ENCODE peak calls at places on chromosomes 16 and 17, in eight cellular contexts. Z is SK-N-SH, Y is neural progenitor cell, W is HCT116, B is GM23338, U is PC-3, D is MM.1S, I is OCI-LY7. M is an unnamed sample.

GRCh38 chr17:44602970-44603369 is 45.7 kb downstream of the FZD2 start:
- DNase-seq in Z (no peak), Y (no peak), W (no peak), B (no peak), U (no peak), D (no peak), I (no peak), M (no peak)

GRCh38 chr17:72517413-72518237 is 396.8 kb downstream of the SOX9 start:
- DNase-seq in Z (no peak), Y (no peak), W (no peak), B (no peak), U (no peak), D (no peak), I (no peak), M (no peak)

GRCh38 chr17:59812139-59812538 is 80.6 kb downstream of the TUBD1 start:
- DNase-seq in Z (no peak), Y (no peak), W (no peak), B (no peak), U (no peak), D (no peak), I (no peak), M (no peak)

GRCh38 chr17:74542727-74543383 is 3.1 kb downstream of the CD300C start:
- DNase-seq in Z (no peak), Y (no peak), W (no peak), B (no peak), U (no peak), D (no peak), I (no peak), M (no peak)

GRCh38 chr16:23691483-23692189 is 12.9 kb downstream of the PLK1 start:
- DNase-seq in Z (no peak), Y (no peak), W (no peak), B (peak), U (peak), D (no peak), I (no peak), M (no peak)

GRCh38 chr17:39775075-39775474 is 37.3 kb downstream of the GRB7 start:
- DNase-seq in Z (no peak), Y (no peak), W (no peak), B (no peak), U (no peak), D (peak), I (peak), M (no peak)

GRCh38 chr17:14152726-14153125 is 83.4 kb downstream of the COX10 start:
- DNase-seq in Z (no peak), Y (no peak), W (no peak), B (no peak), U (no peak), D (no peak), I (no peak), M (no peak)

GRCh38 chr17:16418684-16419066 is 3.3 kb downstream of the TRPV2 start:
- DNase-seq in Z (no peak), Y (no peak), W (no peak), B (no peak), U (no peak), D (no peak), I (no peak), M (peak)

GRCh38 chr16:31458073-31458834 is 1.0 kb upstream of the ARMC5 start:
- DNase-seq in Z (peak), Y (peak), W (no peak), B (peak), U (no peak), D (peak), I (peak), M (peak)

GRCh38 chr16:11240636-11241473 is 15.1 kb downstream of the SOCS1 start:
- DNase-seq in Z (no peak), Y (no peak), W (no peak), B (peak), U (no peak), D (peak), I (no peak), M (no peak)

GRCh38 chr16:84940670-84941551 is 70.4 kb downstream of the ZDHHC7 start:
- DNase-seq in Z (peak), Y (no peak), W (no peak), B (no peak), U (no peak), D (no peak), I (no peak), M (peak)

GRCh38 chr16:68873635-68874471 is 30.5 kb downstream of the TANGO6 start:
- DNase-seq in Z (no peak), Y (peak), W (no peak), B (no peak), U (no peak), D (no peak), I (no peak), M (peak)

GRCh38 chr16:10405386-10405939 is 19.6 kb downstream of the ATF7IP2 start:
- DNase-seq in Z (no peak), Y (no peak), W (no peak), B (no peak), U (no peak), D (no peak), I (no peak), M (no peak)

GRCh38 chr17:33949100-33949499 is 306.0 kb upstream of the CCL2 start:
- DNase-seq in Z (peak), Y (peak), W (no peak), B (peak), U (no peak), D (no peak), I (no peak), M (peak)

GRCh38 chr17:28347261-28347891 is 10.0 kb downstream of the POLDIP2 start:
- DNase-seq in Z (no peak), Y (no peak), W (no peak), B (no peak), U (peak), D (no peak), I (no peak), M (no peak)

GRCh38 chr16:75550211-75550662 is 5.8 kb downstream of the TMEM231 start:
- DNase-seq in Z (no peak), Y (peak), W (no peak), B (peak), U (peak), D (peak), I (peak), M (peak)

GRCh38 chr17:31095239-31096105 is 695 bp downstream of the NF1 start:
- DNase-seq in Z (peak), Y (peak), W (no peak), B (peak), U (peak), D (no peak), I (peak), M (peak)

GRCh38 chr17:79041723-79042420 is 17.9 kb downstream of the C1QTNF1 start:
- DNase-seq in Z (no peak), Y (no peak), W (no peak), B (no peak), U (peak), D (no peak), I (no peak), M (no peak)

GRCh38 chr17:74815671-74816370 is 39.7 kb upstream of the NAT9 start:
- DNase-seq in Z (no peak), Y (peak), W (no peak), B (peak), U (no peak), D (no peak), I (peak), M (no peak)

GRCh38 chr17:2406903-2407790 is 6.3 kb upstream of the MNT start:
- DNase-seq in Z (no peak), Y (no peak), W (peak), B (no peak), U (peak), D (no peak), I (no peak), M (peak)

GRCh38 chr16:66935319-66936011 is at the start of gene CES2:
- DNase-seq in Z (peak), Y (no peak), W (no peak), B (peak), U (peak), D (no peak), I (no peak), M (peak)

GRCh38 chr16:66476328-66477027 is 49.4 kb downstream of the BEAN1 start:
- DNase-seq in Z (peak), Y (no peak), W (no peak), B (peak), U (no peak), D (peak), I (peak), M (no peak)

GRCh38 chr17:63519972-63520882 is 2.9 kb upstream of the KCNH6 start:
- DNase-seq in Z (no peak), Y (no peak), W (no peak), B (peak), U (peak), D (no peak), I (no peak), M (peak)

GRCh38 chr17:17090642-17091103 is 48.4 kb downstream of the MPRIP start:
- DNase-seq in Z (no peak), Y (no peak), W (no peak), B (no peak), U (peak), D (no peak), I (no peak), M (no peak)

GRCh38 chr16:58021661-58022551 is 3.6 kb upstream of the MMP15 start:
- DNase-seq in Z (peak), Y (no peak), W (no peak), B (no peak), U (peak), D (no peak), I (no peak), M (no peak)

GRCh38 chr17:45290269-45290765 is 26.5 kb downstream of the MAP3K14 start:
- DNase-seq in Z (no peak), Y (no peak), W (no peak), B (no peak), U (no peak), D (no peak), I (no peak), M (no peak)

GRCh38 chr17:44887016-44887415 is 12.2 kb downstream of the EFTUD2 start:
- DNase-seq in Z (no peak), Y (no peak), W (no peak), B (no peak), U (no peak), D (no peak), I (no peak), M (no peak)

GRCh38 chr16:67538666-67539101 is 10.1 kb downstream of the RIPOR1 start:
- DNase-seq in Z (peak), Y (peak), W (no peak), B (peak), U (no peak), D (no peak), I (no peak), M (no peak)

GRCh38 chr16:9849697-9850245 is 332.5 kb downstream of the GRIN2A start:
- DNase-seq in Z (no peak), Y (no peak), W (no peak), B (no peak), U (no peak), D (no peak), I (no peak), M (no peak)

GRCh38 chr16:65725156-65725845 is 603.4 kb upstream of the CDH11 start:
- DNase-seq in Z (no peak), Y (no peak), W (no peak), B (no peak), U (peak), D (no peak), I (no peak), M (no peak)

GRCh38 chr16:17777461-17777863 is 306.7 kb upstream of the XYLT1 start:
- DNase-seq in Z (no peak), Y (no peak), W (no peak), B (no peak), U (no peak), D (no peak), I (no peak), M (peak)

GRCh38 chr17:66949501-66949900 is 15.0 kb upstream of the CACNG4 start:
- DNase-seq in Z (no peak), Y (no peak), W (no peak), B (no peak), U (peak), D (no peak), I (no peak), M (no peak)

GRCh38 chr17:67982034-67982640 is 14.1 kb downstream of the C17orf58 start:
- DNase-seq in Z (no peak), Y (no peak), W (no peak), B (no peak), U (no peak), D (no peak), I (no peak), M (no peak)

GRCh38 chr17:27276653-27277156 is 17.2 kb upstream of the WSB1 start:
- DNase-seq in Z (peak), Y (peak), W (no peak), B (peak), U (no peak), D (no peak), I (no peak), M (peak)

GRCh38 chr17:74244543-74244942 is 29.5 kb upstream of the DNAI2 start:
- DNase-seq in Z (no peak), Y (no peak), W (no peak), B (no peak), U (no peak), D (no peak), I (no peak), M (no peak)

GRCh38 chr16:57091200-57091989 is 988 bp upstream of the CPNE2 start:
- DNase-seq in Z (peak), Y (peak), W (peak), B (peak), U (peak), D (no peak), I (no peak), M (peak)

GRCh38 chr16:69814561-69814960 is 52.4 kb downstream of the WWP2 start:
- DNase-seq in Z (no peak), Y (no peak), W (no peak), B (no peak), U (no peak), D (no peak), I (no peak), M (peak)

GRCh38 chr17:78935419-78936323 is 10.5 kb upstream of the TIMP2 start:
- DNase-seq in Z (peak), Y (no peak), W (no peak), B (no peak), U (peak), D (no peak), I (no peak), M (peak)

GRCh38 chr16:84829168-84829965 is 9.6 kb downstream of the CRISPLD2 start:
- DNase-seq in Z (no peak), Y (peak), W (no peak), B (no peak), U (no peak), D (no peak), I (no peak), M (peak)

GRCh38 chr16:27976990-27977389 is 86.5 kb downstream of the GSG1L start:
- DNase-seq in Z (no peak), Y (no peak), W (no peak), B (no peak), U (no peak), D (no peak), I (no peak), M (no peak)

GRCh38 chr16:27980076-27980775 is 83.3 kb downstream of the GSG1L start:
- DNase-seq in Z (no peak), Y (no peak), W (no peak), B (no peak), U (no peak), D (no peak), I (no peak), M (no peak)

GRCh38 chr16:27978876-27979275 is 84.6 kb downstream of the GSG1L start:
- DNase-seq in Z (no peak), Y (no peak), W (no peak), B (no peak), U (no peak), D (no peak), I (no peak), M (no peak)

GRCh38 chr16:27974896-27975540 is 88.5 kb downstream of the GSG1L start:
- DNase-seq in Z (no peak), Y (no peak), W (no peak), B (no peak), U (no peak), D (no peak), I (no peak), M (no peak)

GRCh38 chr16:27977966-27978365 is 85.5 kb downstream of the GSG1L start:
- DNase-seq in Z (no peak), Y (no peak), W (no peak), B (no peak), U (no peak), D (no peak), I (no peak), M (no peak)
- H2AFZ ChIP-seq in Z (no peak), Y (no peak), W (no peak), B (no peak), U (no peak), D (no peak), I (no peak), M (no peak)

GRCh38 chr16:54846761-54847160 is 83.9 kb upstream of the IRX5 start:
- DNase-seq in Z (no peak), Y (no peak), W (no peak), B (no peak), U (peak), D (peak), I (no peak), M (peak)
- TF ChIP-seq CTCF in Z (no peak), Y (no peak), W (no peak), B (no peak), U (no peak), D (no peak), I (no peak), M (no peak)

DNA sequence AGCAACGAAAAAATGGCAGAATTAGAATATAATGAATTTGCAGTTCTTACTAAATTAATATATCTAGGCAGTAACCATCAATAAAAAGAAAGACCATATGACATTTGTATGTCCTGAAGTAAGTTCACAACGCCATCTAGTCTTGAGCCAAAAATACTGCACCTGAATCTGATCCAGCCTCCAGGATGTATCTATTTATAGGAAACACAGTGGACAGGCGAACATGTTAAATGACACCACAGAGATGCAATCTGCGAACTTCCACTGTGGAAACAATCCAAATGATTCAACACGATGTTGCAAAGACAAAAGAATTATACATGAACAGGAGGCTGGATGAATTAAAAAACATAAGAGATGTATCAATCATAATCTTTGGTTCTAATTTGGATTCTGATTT is 197.6 kb downstream of the CDH13 start:
- DNase-seq in Z (no peak), Y (no peak), W (no peak), B (no peak), U (no peak), D (no peak), I (no peak), M (no peak)
- TF ChIP-seq EZH2phosphoT487 in Z (no peak), Y (no peak), W (no peak), B (no peak), U (no peak), D (no peak), I (no peak), M (no peak)

GRCh38 chr17:50203086-50203485 is 1.7 kb upstream of the COL1A1 start:
- DNase-seq in Z (no peak), Y (no peak), W (no peak), B (no peak), U (no peak), D (no peak), I (no peak), M (no peak)

GRCh38 chr17:50199211-50199633 is 2.2 kb downstream of the COL1A1 start:
- DNase-seq in Z (no peak), Y (no peak), W (no peak), B (no peak), U (no peak), D (no peak), I (no peak), M (no peak)

GRCh38 chr17:50199651-50200446 is 1.6 kb downstream of the COL1A1 start:
- DNase-seq in Z (peak), Y (peak), W (peak), B (peak), U (peak), D (peak), I (peak), M (peak)

GRCh38 chr17:50201226-50201854 is at the start of gene COL1A1:
- DNase-seq in Z (peak), Y (peak), W (no peak), B (peak), U (no peak), D (no peak), I (no peak), M (peak)

GRCh38 chr17:50200447-50201225 is 795 bp downstream of the COL1A1 start:
- DNase-seq in Z (peak), Y (peak), W (peak), B (peak), U (peak), D (peak), I (peak), M (peak)
- H2AFZ ChIP-seq in Z (no peak), Y (peak), W (peak), B (peak), U (peak), D (peak), I (peak), M (no peak)

GRCh38 chr16:77406680-77407079 is 28.2 kb downstream of the ADAMTS18 start:
- DNase-seq in Z (no peak), Y (no peak), W (peak), B (peak), U (peak), D (no peak), I (no peak), M (no peak)
- TF ChIP-seq CTCF in Z (peak), Y (peak), W (peak), B (no peak), U (peak), D (peak), I (peak), M (peak)

GRCh38 chr17:80195671-80196529 is 24.2 kb downstream of the SGSH start:
- DNase-seq in Z (peak), Y (peak), W (no peak), B (peak), U (peak), D (peak), I (peak), M (no peak)
- TF ChIP-seq EZH2phosphoT487 in Z (no peak), Y (no peak), W (no peak), B (no peak), U (no peak), D (no peak), I (no peak), M (no peak)

DNA sequence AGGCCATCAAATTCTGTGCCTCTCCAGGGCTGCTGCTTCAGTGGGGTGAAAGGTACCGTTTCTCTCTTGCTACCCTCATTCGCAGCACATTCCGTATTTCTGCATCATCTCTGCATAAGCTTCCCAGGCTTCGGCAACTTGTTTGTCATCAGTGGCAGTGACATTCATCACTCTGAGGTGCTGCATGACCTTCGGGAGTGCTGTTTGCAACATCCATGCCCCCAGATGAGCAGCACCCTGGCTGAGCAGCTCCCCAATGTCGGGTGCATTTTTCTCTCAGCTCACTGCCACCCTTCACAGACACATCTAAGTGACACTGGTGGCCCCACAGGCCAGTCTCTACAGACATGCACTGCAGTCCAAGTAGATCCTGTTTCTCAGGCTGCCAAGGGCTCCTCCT is 3.8 kb downstream of the CREBBP start:
- DNase-seq in Z (no peak), Y (no peak), W (no peak), B (no peak), U (no peak), D (no peak), I (no peak), M (no peak)
- H2AFZ ChIP-seq in Z (no peak), Y (no peak), W (no peak), B (no peak), U (no peak), D (no peak), I (no peak), M (no peak)

M was measured in hepatocyte.